ENCODE peak calls at places on chromosomes 16 and 17, in nine cellular contexts. Y is pancreas; A is psoas muscle; J is A549; Q is mucosa of descending colon; T is cardiac muscle cell; Z is AG10803; K is CD8-positive, alpha-beta T cell; D is left ventricle myocardium inferior. U is an unnamed sample.

GRCh38 chr16:19743816-19744159 is 25.7 kb downstream of the IQCK start:
- DNase-seq in Z (no peak), J (no peak), K (no peak), Q (no peak), A (no peak), T (no peak), Y (no peak), D (no peak), U (no peak)

GRCh38 chr16:20411055-20411454 is 1.7 kb downstream of the ACSM5 start:
- DNase-seq in Y (no peak), A (no peak), T (no peak), Q (no peak), K (no peak), D (no peak), J (no peak), Z (no peak), U (no peak)

GRCh38 chr17:72189781-72190593 is 69.2 kb downstream of the SOX9 start:
- DNase-seq in T (no peak), Z (no peak), K (no peak), Y (no peak), D (no peak), A (no peak), Q (no peak), J (no peak), U (peak)

GRCh38 chr16:81480856-81481821 is 36.5 kb downstream of the CMIP start:
- DNase-seq in Z (peak), Y (no peak), Q (no peak), J (no peak), A (peak), T (no peak), K (no peak), D (no peak), U (peak)

GRCh38 chr16:54402270-54402669 is 115.7 kb upstream of the IRX3 start:
- DNase-seq in Z (peak), K (no peak), D (peak), Q (no peak), J (no peak), A (peak), Y (no peak), T (no peak), U (no peak)

GRCh38 chr17:73823684-73824083 is 179.4 kb upstream of the SDK2 start:
- DNase-seq in K (no peak), J (no peak), Q (no peak), T (no peak), Z (no peak), Y (no peak), D (no peak), A (no peak), U (no peak)

GRCh38 chr16:90043526-90043925 is 24.3 kb upstream of the DBNDD1 start:
- DNase-seq in Y (no peak), Q (no peak), T (no peak), Z (no peak), J (no peak), K (no peak), D (no peak), A (peak), U (no peak)

GRCh38 chr16:24152826-24153225 is 103.3 kb upstream of the CACNG3 start:
- DNase-seq in Z (no peak), Q (no peak), T (no peak), D (no peak), Y (no peak), A (no peak), J (no peak), K (no peak), U (no peak)

GRCh38 chr16:54746596-54746995 is 184.1 kb upstream of the IRX5 start:
- DNase-seq in D (no peak), Y (no peak), K (no peak), A (no peak), J (no peak), T (no peak), Z (no peak), Q (no peak), U (no peak)

GRCh38 chr16:86455116-86455515 is 55.2 kb upstream of the FOXF1 start:
- DNase-seq in D (no peak), K (no peak), Q (no peak), T (no peak), Y (no peak), J (no peak), A (no peak), Z (peak), U (peak)

GRCh38 chr16:53571763-53572162 is 68.8 kb upstream of the AKTIP start:
- DNase-seq in D (no peak), J (no peak), Q (no peak), K (no peak), Y (no peak), A (no peak), T (no peak), Z (no peak), U (no peak)

GRCh38 chr16:69243479-69243878 is 56.5 kb downstream of the SNTB2 start:
- DNase-seq in D (no peak), T (no peak), K (no peak), Q (no peak), Z (peak), J (no peak), Y (no peak), A (no peak), U (peak)

GRCh38 chr16:51473091-51473490 is 322.0 kb upstream of the SALL1 start:
- DNase-seq in T (no peak), Q (no peak), K (no peak), Z (no peak), J (no peak), Y (no peak), A (no peak), D (no peak), U (peak)

GRCh38 chr16:22214893-22215292 is 8.8 kb downstream of the EEF2K start:
- DNase-seq in K (no peak), A (no peak), Z (no peak), T (no peak), Y (no peak), J (no peak), D (no peak), Q (no peak), U (no peak)

DNA sequence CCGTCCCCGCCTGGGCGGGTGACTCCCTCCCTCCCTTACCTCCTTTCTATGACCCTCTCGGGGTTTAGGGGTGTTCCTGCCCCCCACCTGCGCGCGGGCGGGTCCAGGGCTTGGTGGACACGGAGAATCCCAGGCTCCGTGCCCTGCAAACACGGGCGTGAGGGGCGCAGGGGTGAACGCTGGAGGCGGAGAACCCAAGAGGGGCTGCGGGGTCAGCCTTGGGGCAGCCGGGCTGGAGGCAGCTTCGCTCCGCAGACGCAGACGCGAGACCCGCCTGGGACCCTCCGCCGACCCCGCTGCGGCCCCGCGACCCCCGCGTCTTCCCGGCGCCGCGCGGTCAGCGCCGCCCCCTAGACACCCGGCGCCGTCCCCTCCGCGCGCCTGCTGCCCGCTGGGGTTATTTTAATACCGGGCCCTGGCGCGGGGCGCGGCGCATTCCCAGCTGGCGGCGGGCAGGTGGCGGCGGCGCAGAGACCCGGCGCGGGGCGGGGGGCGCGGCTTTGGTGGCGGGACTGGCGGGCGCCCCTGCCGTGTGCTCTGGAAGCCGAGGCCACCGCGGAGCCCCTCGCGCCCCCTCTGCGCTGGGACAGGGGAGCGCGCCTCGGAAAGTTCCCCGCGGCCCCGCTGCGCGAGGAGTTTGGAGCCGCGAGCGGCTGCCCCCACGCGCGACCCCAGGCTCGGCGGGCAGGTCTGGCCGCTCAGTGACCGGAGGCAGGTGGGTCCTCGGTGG is at the start of gene UTS2R:
- DNase-seq in Q (no peak), Y (peak), T (peak), J (no peak), D (no peak), K (no peak), Z (no peak), A (peak), U (no peak)
- H3K4me3 ChIP-seq in Q (no peak), Y (peak), T (peak), J (peak), D (peak), K (peak), Z (peak), A (peak), U (peak)

GRCh38 chr16:1989826-1990335 is at the start of gene SYNGR3:
- DNase-seq in D (no peak), Z (no peak), Y (no peak), J (no peak), A (no peak), K (no peak), Q (no peak), T (peak), U (no peak)
- TF ChIP-seq CTCF in D (no peak), Z (no peak), Y (no peak), J (no peak), A (no peak), K (no peak), Q (no peak), T (no peak), U (no peak)

GRCh38 chr16:11471548-11471947 is 115.2 kb downstream of the LITAF start:
- DNase-seq in T (no peak), D (no peak), Y (no peak), A (no peak), Q (no peak), Z (no peak), K (no peak), J (no peak), U (no peak)
- H3K4me3 ChIP-seq in T (no peak), D (no peak), Y (no peak), A (no peak), Q (no peak), Z (no peak), K (no peak), J (no peak), U (no peak)

GRCh38 chr17:66451188-66452149 is 149.1 kb downstream of the PRKCA start:
- DNase-seq in Z (no peak), J (peak), T (peak), Q (peak), A (no peak), Y (peak), D (no peak), K (no peak), U (no peak)
- TF ChIP-seq CTCF in Z (no peak), J (peak), T (peak), Q (no peak), A (no peak), Y (no peak), D (no peak), K (no peak), U (peak)

U was measured in fibroblast of pulmonary artery.